ENCODE peak calls at places on chromosome 12, in ten cellular contexts. L is fibroblast of gingiva; F is esophagus muscularis mucosa; T is AG09309; B is activated T-helper 9 cell treated with anti-CD3 and anti-CD28 coated beads, Interleukin-2, amount 50 U/mL, for 16 hours; X is anterior cingulate cortex; I is neural crest cell; M is LoVo; V is T-helper 9 cell; A is stomach. O is an unnamed sample.

GRCh38 chr12:47017901-47018479 is 61.4 kb upstream of the PCED1B start:
- DNase-seq in B (no peak), V (no peak), F (no peak), T (no peak), X (no peak), L (no peak), M (peak; percentile 66), A (no peak), I (no peak), O (no peak)

GRCh38 chr12:115296613-115297012 is 612.6 kb upstream of the TBX3 start:
- DNase-seq in X (no peak), L (no peak), A (no peak), M (no peak), T (no peak), V (no peak), I (no peak), F (no peak), B (no peak), O (no peak)

GRCh38 chr12:49665384-49665783 is 41.8 kb downstream of the FMNL3 start:
- DNase-seq in L (no peak), T (no peak), F (no peak), A (no peak), B (no peak), X (no peak), I (no peak), M (no peak), V (no peak), O (no peak)

GRCh38 chr12:12439636-12440035 is 82.8 kb downstream of the BORCS5 start:
- DNase-seq in T (no peak), X (no peak), F (no peak), A (no peak), V (peak; percentile 24), L (no peak), M (no peak), I (no peak), B (peak; percentile 54), O (no peak)

GRCh38 chr12:4824415-4824814 is 85.3 kb upstream of the KCNA1 start:
- DNase-seq in T (peak; percentile 17), A (no peak), V (no peak), I (no peak), L (no peak), B (no peak), M (no peak), F (no peak), X (no peak), O (no peak)

GRCh38 chr12:86349196-86349595 is 93.0 kb upstream of the MGAT4C start:
- DNase-seq in T (no peak), X (no peak), B (no peak), I (no peak), F (no peak), A (no peak), V (no peak), M (no peak), L (no peak), O (no peak)

GRCh38 chr12:124566181-124567034 is 1.0 kb downstream of the NCOR2 start:
- DNase-seq in F (peak; percentile 98), V (peak; percentile 57), A (peak; percentile 88), M (peak; percentile 82), L (peak; percentile 64), B (peak; percentile 54), T (no peak), X (peak; percentile 92), I (peak; percentile 60), O (peak; percentile 69)

GRCh38 chr12:110744697-110745264 is 2.1 kb upstream of the PPP1CC start:
- DNase-seq in L (no peak), F (no peak), A (peak; percentile 64), B (no peak), V (no peak), T (no peak), I (no peak), X (no peak), M (peak; percentile 89), O (no peak)

GRCh38 chr12:89263874-89264273 is 88.4 kb downstream of the DUSP6 start:
- DNase-seq in M (no peak), L (no peak), V (no peak), X (no peak), A (no peak), B (no peak), I (no peak), T (no peak), F (no peak), O (no peak)

GRCh38 chr12:28540324-28540714 is 350.1 kb downstream of the CCDC91 start:
- DNase-seq in X (no peak), I (no peak), A (no peak), T (no peak), L (no peak), F (no peak), B (no peak), M (no peak), V (no peak), O (no peak)

GRCh38 chr12:128852885-128853284 is 393 bp upstream of the GLT1D1 start:
- DNase-seq in M (no peak), B (no peak), F (no peak), A (no peak), X (no peak), I (no peak), T (no peak), V (no peak), L (no peak), O (no peak)

GRCh38 chr12:128753438-128753837 is 70.3 kb downstream of the SLC15A4 start:
- DNase-seq in B (no peak), X (no peak), T (no peak), F (no peak), A (no peak), M (no peak), L (no peak), V (no peak), I (no peak), O (no peak)

O was measured in CD8-positive, alpha-beta memory T cell.